ENCODE peak calls at places on chromosomes 6 and 20, in seven cellular contexts. A is nephron progenitor cell, J is cardiac muscle cell, L is hepatocyte, N is heart right ventricle, X is progenitor cell of endocrine pancreas, K is astrocyte. W is an unnamed sample.
A peak's percentile ranks its signal among the peaks of the same experiment; 100 is the strongest.

GRCh38 chr6:152273638-152274037 is 363.5 kb downstream of the SYNE1 start:
- DNase-seq in L (peak; percentile 13), J (peak; percentile 24), N (no peak), X (no peak), A (no peak), K (peak; percentile 69), W (no peak)

GRCh38 chr20:35598899-35599775 is 16.5 kb upstream of the SPAG4 start:
- DNase-seq in J (no peak), K (no peak), L (no peak), A (no peak), X (no peak), N (no peak), W (no peak)

GRCh38 chr6:137849709-137850093 is 17.4 kb upstream of the TNFAIP3 start:
- DNase-seq in A (no peak), J (no peak), K (no peak), L (no peak), X (no peak), N (no peak), W (no peak)

GRCh38 chr6:139472341-139473038 is 98.0 kb upstream of the CITED2 start:
- DNase-seq in K (peak; percentile 51), X (no peak), A (no peak), N (no peak), L (no peak), J (peak; percentile 64), W (no peak)

GRCh38 chr6:38570750-38571149 is 69.0 kb downstream of the BTBD9 start:
- DNase-seq in J (peak; percentile 33), N (no peak), X (no peak), A (no peak), K (no peak), L (peak; percentile 16), W (no peak)

GRCh38 chr6:139655783-139656705 is 281.6 kb upstream of the CITED2 start:
- DNase-seq in N (no peak), A (peak; percentile 33), J (no peak), L (peak; percentile 70), X (no peak), K (no peak), W (no peak)

GRCh38 chr6:57087916-57088315 is 2.1 kb upstream of the ZNF451 start:
- DNase-seq in N (no peak), J (no peak), X (no peak), A (no peak), L (no peak), K (no peak), W (no peak)

GRCh38 chr20:60937581-60937980 is 314.5 kb upstream of the CDH4 start:
- DNase-seq in N (no peak), X (no peak), K (no peak), L (no peak), A (no peak), J (no peak), W (no peak)

GRCh38 chr20:9689041-9689440 is 149.8 kb downstream of the PAK5 start:
- DNase-seq in X (no peak), N (no peak), K (no peak), L (no peak), A (peak; percentile 4), J (no peak), W (no peak)

GRCh38 chr20:44917399-44917798 is 7.5 kb downstream of the PABPC1L start:
- DNase-seq in N (no peak), A (no peak), J (no peak), K (no peak), L (no peak), X (no peak), W (no peak)

GRCh38 chr20:19523191-19523590 is 234.9 kb upstream of the RIN2 start:
- DNase-seq in X (no peak), N (no peak), K (no peak), A (no peak), L (no peak), J (no peak), W (no peak)

GRCh38 chr6:157885211-157885788 is 62.3 kb downstream of the SNX9 start:
- DNase-seq in K (no peak), N (no peak), X (no peak), J (no peak), L (no peak), A (no peak), W (no peak)

GRCh38 chr6:54776891-54777290 is 69.7 kb upstream of the FAM83B start:
- DNase-seq in N (no peak), X (no peak), L (no peak), A (no peak), K (no peak), J (peak; percentile 13), W (no peak)

GRCh38 chr6:31558631-31559500 is 11.5 kb downstream of the NFKBIL1 start:
- DNase-seq in L (no peak), A (no peak), K (no peak), N (no peak), J (peak; percentile 52), X (no peak), W (no peak)

GRCh38 chr6:42547407-42548329 is 16.2 kb upstream of the UBR2 start:
- DNase-seq in J (peak; percentile 85), K (peak; percentile 65), L (peak; percentile 90), X (peak; percentile 76), N (peak; percentile 80), A (peak; percentile 89), W (peak; percentile 88)

GRCh38 chr6:150212745-150213144 is 69.9 kb downstream of the PPP1R14C start:
- DNase-seq in X (no peak), N (no peak), K (peak; percentile 11), J (no peak), L (no peak), A (no peak), W (no peak)

GRCh38 chr6:12645941-12646340 is 70.6 kb upstream of the PHACTR1 start:
- DNase-seq in N (no peak), L (no peak), A (no peak), K (no peak), J (no peak), X (no peak), W (no peak)

GRCh38 chr6:119147101-119148053 is 68.9 kb upstream of the FAM184A start:
- DNase-seq in L (peak; percentile 86), X (no peak), A (no peak), J (peak; percentile 96), N (peak; percentile 30), K (peak; percentile 97), W (no peak)

GRCh38 chr6:22828179-22829062 is 259.1 kb downstream of the HDGFL1 start:
- DNase-seq in A (peak; percentile 24), N (peak; percentile 30), K (peak; percentile 99), X (peak; percentile 22), L (peak; percentile 89), J (peak; percentile 96), W (peak; percentile 22)

GRCh38 chr6:66496659-66497058 is 789.6 kb upstream of the EYS start:
- DNase-seq in J (peak; percentile 1), X (no peak), N (no peak), A (no peak), L (peak; percentile 50), K (no peak), W (no peak)

GRCh38 chr20:4813839-4814695 is 92.4 kb downstream of the PRND start:
- DNase-seq in N (peak; percentile 46), A (no peak), J (no peak), X (no peak), L (no peak), K (no peak), W (no peak)

GRCh38 chr6:125950293-125950692 is 6.3 kb upstream of the HINT3 start:
- DNase-seq in L (no peak), A (no peak), X (no peak), N (no peak), J (peak; percentile 67), K (peak; percentile 75), W (no peak)

GRCh38 chr6:7391244-7391643 is 1.6 kb downstream of the RIOK1 start:
- DNase-seq in J (no peak), N (no peak), L (no peak), K (no peak), A (no peak), X (no peak), W (no peak)

GRCh38 chr6:147547369-147547902 is 38.9 kb downstream of the SAMD5 start:
- DNase-seq in L (no peak), X (no peak), J (no peak), A (no peak), K (no peak), N (no peak), W (no peak)

GRCh38 chr6:170248111-170248805 is 42.6 kb downstream of the DLL1 start:
- DNase-seq in X (no peak), L (no peak), A (no peak), J (peak; percentile 44), K (no peak), N (no peak), W (no peak)

GRCh38 chr6:132964868-132965382 is 150.6 kb downstream of the RPS12 start:
- DNase-seq in K (no peak), J (no peak), X (no peak), A (no peak), N (no peak), L (no peak), W (no peak)
- TF ChIP-seq CTCF in K (no peak), J (no peak), X (no peak), A (no peak), N (no peak), L (no peak), W (no peak)

GRCh38 chr6:28866342-28867077 is 57.3 kb downstream of the TRIM27 start:
- DNase-seq in X (peak; percentile 59), K (peak; percentile 34), L (peak; percentile 80), A (peak; percentile 72), J (peak; percentile 64), N (peak; percentile 54), W (peak; percentile 62)
- TF ChIP-seq CTCF in X (peak; percentile 7), K (no peak), L (no peak), A (no peak), J (no peak), N (no peak), W (no peak)

DNA sequence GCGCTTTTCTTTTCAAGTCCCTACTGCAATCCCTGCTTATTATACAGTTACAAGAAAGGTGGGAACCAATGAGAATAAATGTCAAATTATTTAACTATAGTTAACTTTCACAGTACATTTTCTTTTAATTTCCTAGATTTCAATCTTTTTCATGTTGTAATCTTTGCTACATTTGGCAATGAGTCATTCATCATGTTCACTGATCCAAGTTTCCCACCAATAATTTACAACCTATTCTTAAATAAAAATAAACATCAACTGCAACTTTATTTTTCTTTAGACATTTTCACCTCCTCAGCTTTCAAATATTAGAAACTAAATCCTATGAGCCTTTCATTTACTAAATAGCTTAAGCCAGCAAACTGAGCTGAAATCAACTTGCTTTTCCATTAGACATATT is 541.3 kb upstream of the BTBD3 start:
- DNase-seq in X (no peak), L (no peak), N (no peak), J (no peak), K (no peak), A (no peak), W (no peak)
- TF ChIP-seq CTCF in X (no peak), L (no peak), N (no peak), J (no peak), K (no peak), A (no peak), W (no peak)

DNA sequence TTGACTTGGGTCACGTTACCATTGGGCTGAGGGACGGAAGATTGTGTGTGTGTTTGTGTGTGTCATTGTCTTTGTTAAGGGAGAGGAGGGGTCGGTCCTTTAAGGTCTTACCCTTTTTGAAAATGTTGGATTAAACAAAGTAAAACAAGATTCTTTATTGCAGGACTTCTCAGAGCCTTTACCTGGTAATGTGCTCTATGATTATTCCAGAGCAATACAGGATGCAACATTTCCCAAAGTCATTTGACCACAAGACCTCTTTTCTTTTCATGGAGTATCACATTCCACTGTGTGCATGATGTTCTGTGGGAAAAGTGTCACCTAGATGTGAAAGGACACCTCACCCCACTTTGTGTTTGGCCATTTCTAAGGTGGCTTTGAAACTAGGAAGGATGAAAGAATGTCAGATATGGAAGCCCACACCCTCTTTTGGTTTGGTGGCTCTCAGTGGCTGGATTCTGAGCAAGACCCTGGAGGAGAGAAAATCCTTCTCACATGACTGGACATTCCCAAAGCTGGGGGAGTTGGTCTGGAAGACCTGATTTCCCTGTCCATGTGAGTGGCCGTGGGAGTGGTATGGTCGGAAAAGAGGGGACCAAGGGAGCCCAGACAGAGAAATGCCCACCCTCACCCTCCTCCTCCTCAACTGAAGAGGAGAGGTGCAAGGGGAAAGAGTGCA is 18.2 kb upstream of the ZNF831 start:
- DNase-seq in A (no peak), K (no peak), L (no peak), N (no peak), X (no peak), J (no peak), W (no peak)
- TF ChIP-seq CTCF in A (no peak), K (no peak), L (no peak), N (no peak), X (no peak), J (no peak), W (no peak)

W was measured in neural crest cell.